ENCODE peak calls at places on chromosomes 11 and 22, in four cellular contexts. S is K562, K is B cell, A is heart left ventricle. G is an unnamed sample.

GRCh38 chr11:69368119-69368880 is 74.3 kb downstream of the MYEOV start:
- DNase-seq in S (no peak), K (no peak), A (no peak), G (no peak)

GRCh38 chr22:37388538-37388937 is 38.7 kb downstream of the ELFN2 start:
- DNase-seq in S (no peak), K (no peak), A (no peak), G (no peak)

GRCh38 chr22:32380991-32381390 is 23.3 kb downstream of the RFPL3 start:
- DNase-seq in S (no peak), K (no peak), A (no peak), G (no peak)

GRCh38 chr22:29342577-29343312 is 27.2 kb upstream of the RASL10A start:
- DNase-seq in K (no peak), A (no peak), S (peak; percentile 42), G (no peak)

GRCh38 chr11:132402056-132402684 is 1031.8 kb downstream of the NTM start:
- DNase-seq in K (no peak), A (peak; percentile 16), S (no peak), G (peak; percentile 54)

GRCh38 chr22:28907311-28908008 is 24.1 kb downstream of the ZNRF3 start:
- DNase-seq in A (no peak), S (no peak), K (no peak), G (peak; percentile 46)

GRCh38 chr11:763073-763463 is 14.2 kb downstream of the GATD1 start:
- DNase-seq in K (no peak), S (peak; percentile 69), A (no peak), G (no peak)

GRCh38 chr11:112694244-112694643 is 267.0 kb upstream of the NCAM1 start:
- DNase-seq in A (no peak), K (no peak), S (no peak), G (no peak)

GRCh38 chr11:115672999-115673411 is 168.8 kb upstream of the CADM1 start:
- DNase-seq in K (no peak), S (no peak), A (peak; percentile 27), G (no peak)

GRCh38 chr11:77135069-77135468 is 7.0 kb downstream of the MYO7A start:
- DNase-seq in S (no peak), A (no peak), K (no peak), G (no peak)

GRCh38 chr11:70915158-70915795 is 337.1 kb downstream of the SHANK2 start:
- DNase-seq in A (no peak), K (no peak), S (no peak), G (no peak)

GRCh38 chr11:66275396-66275795 is 2.6 kb upstream of the CNIH2 start:
- DNase-seq in A (no peak), S (no peak), K (no peak), G (no peak)

GRCh38 chr11:67027943-67028542 is 5.1 kb downstream of the SYT12 start:
- DNase-seq in K (no peak), A (no peak), S (peak; percentile 53), G (peak; percentile 53)

GRCh38 chr11:113289341-113290187 is 24.8 kb upstream of the TTC12 start:
- DNase-seq in S (peak; percentile 71), A (peak; percentile 42), K (peak; percentile 75), G (peak; percentile 81)

GRCh38 chr11:86571273-86571948 is 101.0 kb downstream of the ME3 start:
- DNase-seq in S (peak; percentile 70), A (no peak), K (no peak), G (no peak)

GRCh38 chr11:46247090-46247489 is 30.4 kb upstream of the CREB3L1 start:
- DNase-seq in S (no peak), A (no peak), K (no peak), G (no peak)

GRCh38 chr22:38135133-38135706 is 24.7 kb upstream of the BAIAP2L2 start:
- DNase-seq in A (no peak), K (peak; percentile 8), S (no peak), G (no peak)

GRCh38 chr22:45571089-45571488 is 68.4 kb downstream of the FBLN1 start:
- DNase-seq in A (no peak), S (no peak), K (no peak), G (no peak)

GRCh38 chr11:129965248-129965647 is 37.4 kb downstream of the PRDM10 start:
- DNase-seq in A (no peak), S (peak; percentile 25), K (no peak), G (no peak)

GRCh38 chr11:131579932-131580387 is 209.5 kb downstream of the NTM start:
- DNase-seq in S (peak; percentile 42), K (no peak), A (no peak), G (peak; percentile 55)

GRCh38 chr22:46013460-46014416 is 36.8 kb upstream of the WNT7B start:
- DNase-seq in K (peak; percentile 91), A (peak; percentile 93), S (peak; percentile 89), G (peak; percentile 90)

GRCh38 chr22:27718186-27719032 is 83.1 kb downstream of the MN1 start:
- DNase-seq in S (peak; percentile 80), K (no peak), A (peak; percentile 80), G (no peak)

GRCh38 chr11:56905442-56905841 is 83.3 kb upstream of the OR5AK2 start:
- DNase-seq in A (no peak), K (no peak), S (no peak), G (no peak)

GRCh38 chr22:20588843-20589581 is 81.6 kb downstream of the MED15 start:
- DNase-seq in K (no peak), S (no peak), A (no peak), G (no peak)

GRCh38 chr11:24496728-24497396 is at the start of gene LUZP2:
- DNase-seq in A (no peak), K (no peak), S (no peak), G (no peak)

GRCh38 chr11:72751293-72752087 is 718 bp downstream of the ARAP1 start:
- DNase-seq in A (no peak), S (peak; percentile 45), K (no peak), G (no peak)

GRCh38 chr11:59754859-59755700 is at the start of gene STX3:
- DNase-seq in K (peak; percentile 90), A (peak; percentile 66), S (peak; percentile 88), G (peak; percentile 78)

GRCh38 chr11:110199184-110199981 is 97.0 kb downstream of the RDX start:
- DNase-seq in A (no peak), K (no peak), S (no peak), G (no peak)

GRCh38 chr22:46454910-46455269 is 82.5 kb downstream of the CELSR1 start:
- DNase-seq in K (no peak), S (no peak), A (no peak), G (no peak)

GRCh38 chr11:116697639-116698038 is 75.1 kb downstream of the BUD13 start:
- DNase-seq in A (no peak), S (no peak), K (no peak), G (no peak)

DNA sequence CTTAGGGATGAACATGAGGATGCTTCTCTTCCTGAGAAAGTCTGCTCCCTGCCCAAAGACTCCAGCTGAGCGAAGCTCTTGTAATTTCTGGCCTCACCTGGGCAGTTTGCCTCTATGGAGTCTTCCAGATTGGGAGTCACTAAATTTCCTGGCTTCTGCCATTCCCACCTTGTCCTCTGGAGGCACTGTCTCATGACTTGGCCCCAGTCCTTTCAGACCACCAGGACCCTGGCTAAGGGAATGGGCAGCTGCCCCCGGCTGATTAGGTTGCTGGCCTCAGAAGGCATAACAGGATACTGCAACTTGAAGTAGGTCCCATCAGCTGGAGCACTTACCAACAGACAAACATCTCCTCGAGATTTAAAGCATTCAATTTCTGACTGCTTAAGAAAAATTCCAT is 128.1 kb upstream of the SPON1 start:
- DNase-seq in S (peak; percentile 46), K (no peak), A (no peak), G (peak; percentile 11)
- TF ChIP-seq CTCF in S (peak; percentile 53), K (peak; percentile 31), A (peak; percentile 22), G (peak; percentile 34)

GRCh38 chr11:122788781-122789535 is 49.3 kb upstream of the CRTAM start:
- DNase-seq in S (no peak), A (no peak), K (no peak), G (no peak)
- TF ChIP-seq CTCF in S (no peak), A (no peak), K (no peak), G (no peak)

DNA sequence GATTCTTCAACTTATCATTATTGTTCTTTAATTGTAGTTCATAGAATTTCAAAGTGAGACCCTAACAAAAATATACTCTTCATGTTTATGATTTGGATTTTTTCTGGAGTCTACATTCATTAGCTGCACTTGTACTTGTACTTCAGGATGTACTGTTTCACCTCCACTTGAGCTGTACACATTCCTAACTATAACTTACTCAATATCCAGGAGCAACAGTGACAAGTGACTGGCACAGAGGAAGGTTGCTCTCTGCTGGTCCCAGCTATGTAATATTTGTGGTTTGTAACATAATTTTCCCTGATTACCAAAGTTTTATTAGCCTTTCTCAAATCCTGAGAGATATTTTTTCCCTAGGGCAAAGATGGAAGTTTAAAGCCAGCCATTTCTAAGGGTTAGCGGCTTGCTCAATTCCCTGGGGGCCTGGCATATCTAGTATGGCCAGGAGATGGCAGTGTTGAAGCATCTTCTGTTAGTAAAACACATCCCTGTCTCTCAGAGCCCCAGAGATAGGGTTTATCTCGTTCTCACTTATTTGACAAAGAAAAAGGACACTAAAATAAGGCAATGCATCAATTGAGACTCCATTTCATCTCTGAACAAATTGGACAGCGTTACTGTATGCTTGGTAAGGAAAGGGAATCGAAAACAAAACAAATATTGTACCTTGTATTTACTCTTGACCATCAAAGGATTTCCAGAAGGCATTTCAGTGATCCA is 14.2 kb downstream of the OR52A5 start:
- DNase-seq in S (peak; percentile 81), A (peak; percentile 27), K (no peak), G (peak; percentile 22)
- TF ChIP-seq CTCF in S (peak; percentile 80), A (peak; percentile 73), K (peak; percentile 89), G (peak; percentile 81)

DNA sequence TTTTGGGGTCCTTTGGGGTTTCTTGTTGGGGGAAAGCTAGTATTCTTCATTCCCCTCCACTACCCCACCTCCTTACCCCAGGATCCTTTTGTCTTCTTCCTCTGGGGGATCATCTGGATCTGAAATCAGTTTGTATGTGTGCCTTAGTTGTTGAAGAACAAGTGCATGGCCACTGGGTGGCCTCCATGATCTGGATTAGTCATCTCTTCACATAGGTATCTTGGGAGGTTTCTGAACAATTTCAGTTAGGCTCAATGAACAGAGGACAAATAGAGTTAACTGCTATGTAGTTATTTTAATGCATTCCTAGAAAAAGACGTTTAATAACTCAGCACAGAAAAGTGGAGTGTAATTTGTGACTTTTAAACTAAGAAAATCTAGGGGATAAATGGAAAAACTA is 7.1 kb upstream of the VWA5A start:
- DNase-seq in A (no peak), K (no peak), S (peak; percentile 40), G (peak; percentile 15)
- TF ChIP-seq CTCF in A (no peak), K (peak; percentile 20), S (peak; percentile 55), G (peak; percentile 40)

DNA sequence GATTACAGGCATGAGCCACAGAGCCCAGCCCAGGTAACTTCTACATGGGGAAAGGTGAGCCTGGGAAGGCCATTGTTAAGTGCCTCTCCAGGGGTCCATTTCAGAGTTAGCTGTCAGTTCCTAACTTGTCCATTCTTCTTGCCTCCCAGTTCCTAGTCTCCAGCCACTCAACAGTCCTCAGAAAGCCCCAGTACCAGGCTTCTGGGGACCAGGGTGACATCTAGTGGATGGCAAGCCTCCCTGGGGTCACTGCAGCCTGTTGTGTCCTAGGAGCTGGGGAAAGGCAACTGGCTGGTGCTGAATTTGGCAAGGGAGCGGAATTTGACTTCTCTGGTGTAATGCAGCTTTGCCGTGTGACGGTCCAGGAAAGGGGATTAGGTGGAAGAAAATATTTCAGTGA is 2.1 kb downstream of the LGALS12 start:
- DNase-seq in S (peak; percentile 48), A (peak; percentile 41), K (no peak), G (peak; percentile 41)
- TF ChIP-seq CTCF in S (peak; percentile 75), A (peak; percentile 45), K (no peak), G (peak; percentile 36)

G was measured in GM10248.